ENCODE peak calls at places on chromosomes 12 and 14, in nine cellular contexts. One of them, this sample, is unnamed.

GRCh38 chr12:52662093-52663006 is 10.3 kb upstream of the KRT2 start:
- DNase-seq in T-cell: no peak
- DNase-seq in AG04450: no peak
- DNase-seq in fibroblast of lung: no peak
- DNase-seq in Right ventricle myocardium superior: no peak
- DNase-seq in BE2C: no peak
- DNase-seq in stimulated activated CD8-positive, alpha-beta memory T cell treated with anti-CD3 and anti-CD28 coated beads, Interleukin-7, amount 100 ng/mL, for 1 hour: no peak
- DNase-seq in activated T-cell treated with anti-CD3 and anti-CD28 coated beads, Interleukin-2, amount 50 U/mL, for 24 hours: no peak
- DNase-seq in activated CD8-positive, alpha-beta T cell treated with anti-CD3 and anti-CD28 coated beads for 36 hours: no peak
- DNase-seq in this sample: no peak

GRCh38 chr14:75440733-75441474 is 13.1 kb downstream of the JDP2 start:
- DNase-seq in T-cell: no peak
- DNase-seq in AG04450: peak
- DNase-seq in fibroblast of lung: peak
- DNase-seq in Right ventricle myocardium superior: peak
- DNase-seq in BE2C: no peak
- DNase-seq in stimulated activated CD8-positive, alpha-beta memory T cell treated with anti-CD3 and anti-CD28 coated beads, Interleukin-7, amount 100 ng/mL, for 1 hour: no peak
- DNase-seq in activated T-cell treated with anti-CD3 and anti-CD28 coated beads, Interleukin-2, amount 50 U/mL, for 24 hours: no peak
- DNase-seq in activated CD8-positive, alpha-beta T cell treated with anti-CD3 and anti-CD28 coated beads for 36 hours: no peak
- DNase-seq in this sample: peak

GRCh38 chr14:102739190-102739469 is 38.1 kb upstream of the TRAF3 start:
- DNase-seq in T-cell: no peak
- DNase-seq in AG04450: no peak
- DNase-seq in fibroblast of lung: no peak
- DNase-seq in Right ventricle myocardium superior: no peak
- DNase-seq in BE2C: no peak
- DNase-seq in stimulated activated CD8-positive, alpha-beta memory T cell treated with anti-CD3 and anti-CD28 coated beads, Interleukin-7, amount 100 ng/mL, for 1 hour: no peak
- DNase-seq in activated T-cell treated with anti-CD3 and anti-CD28 coated beads, Interleukin-2, amount 50 U/mL, for 24 hours: no peak
- DNase-seq in activated CD8-positive, alpha-beta T cell treated with anti-CD3 and anti-CD28 coated beads for 36 hours: no peak
- DNase-seq in this sample: no peak

GRCh38 chr12:121048442-121048841 is 9.4 kb upstream of the OASL start:
- DNase-seq in T-cell: no peak
- DNase-seq in AG04450: no peak
- DNase-seq in fibroblast of lung: no peak
- DNase-seq in Right ventricle myocardium superior: no peak
- DNase-seq in BE2C: peak
- DNase-seq in stimulated activated CD8-positive, alpha-beta memory T cell treated with anti-CD3 and anti-CD28 coated beads, Interleukin-7, amount 100 ng/mL, for 1 hour: no peak
- DNase-seq in activated T-cell treated with anti-CD3 and anti-CD28 coated beads, Interleukin-2, amount 50 U/mL, for 24 hours: no peak
- DNase-seq in activated CD8-positive, alpha-beta T cell treated with anti-CD3 and anti-CD28 coated beads for 36 hours: no peak
- DNase-seq in this sample: no peak

GRCh38 chr12:26971963-26972362 is 33.7 kb downstream of the FGFR1OP2 start:
- DNase-seq in T-cell: peak
- DNase-seq in AG04450: no peak
- DNase-seq in fibroblast of lung: no peak
- DNase-seq in Right ventricle myocardium superior: no peak
- DNase-seq in BE2C: no peak
- DNase-seq in stimulated activated CD8-positive, alpha-beta memory T cell treated with anti-CD3 and anti-CD28 coated beads, Interleukin-7, amount 100 ng/mL, for 1 hour: peak
- DNase-seq in activated T-cell treated with anti-CD3 and anti-CD28 coated beads, Interleukin-2, amount 50 U/mL, for 24 hours: peak
- DNase-seq in activated CD8-positive, alpha-beta T cell treated with anti-CD3 and anti-CD28 coated beads for 36 hours: peak
- DNase-seq in this sample: no peak

GRCh38 chr12:124786065-124786964 is 77.3 kb downstream of the SCARB1 start:
- DNase-seq in T-cell: no peak
- DNase-seq in AG04450: peak
- DNase-seq in fibroblast of lung: peak
- DNase-seq in Right ventricle myocardium superior: peak
- DNase-seq in BE2C: no peak
- DNase-seq in stimulated activated CD8-positive, alpha-beta memory T cell treated with anti-CD3 and anti-CD28 coated beads, Interleukin-7, amount 100 ng/mL, for 1 hour: no peak
- DNase-seq in activated T-cell treated with anti-CD3 and anti-CD28 coated beads, Interleukin-2, amount 50 U/mL, for 24 hours: no peak
- DNase-seq in activated CD8-positive, alpha-beta T cell treated with anti-CD3 and anti-CD28 coated beads for 36 hours: no peak
- DNase-seq in this sample: peak

GRCh38 chr12:52221912-52222457 is 11.1 kb upstream of the KRT7 start:
- DNase-seq in T-cell: peak
- DNase-seq in AG04450: no peak
- DNase-seq in fibroblast of lung: no peak
- DNase-seq in Right ventricle myocardium superior: peak
- DNase-seq in BE2C: peak
- DNase-seq in stimulated activated CD8-positive, alpha-beta memory T cell treated with anti-CD3 and anti-CD28 coated beads, Interleukin-7, amount 100 ng/mL, for 1 hour: no peak
- DNase-seq in activated T-cell treated with anti-CD3 and anti-CD28 coated beads, Interleukin-2, amount 50 U/mL, for 24 hours: peak
- DNase-seq in activated CD8-positive, alpha-beta T cell treated with anti-CD3 and anti-CD28 coated beads for 36 hours: peak
- DNase-seq in this sample: no peak

GRCh38 chr12:100553851-100554404 is 19.6 kb upstream of the GAS2L3 start:
- DNase-seq in T-cell: no peak
- DNase-seq in AG04450: no peak
- DNase-seq in fibroblast of lung: peak
- DNase-seq in Right ventricle myocardium superior: no peak
- DNase-seq in BE2C: no peak
- DNase-seq in stimulated activated CD8-positive, alpha-beta memory T cell treated with anti-CD3 and anti-CD28 coated beads, Interleukin-7, amount 100 ng/mL, for 1 hour: no peak
- DNase-seq in activated T-cell treated with anti-CD3 and anti-CD28 coated beads, Interleukin-2, amount 50 U/mL, for 24 hours: no peak
- DNase-seq in activated CD8-positive, alpha-beta T cell treated with anti-CD3 and anti-CD28 coated beads for 36 hours: no peak
- DNase-seq in this sample: no peak

GRCh38 chr12:96520767-96521166 is 31.4 kb downstream of the CFAP54 start:
- DNase-seq in T-cell: no peak
- DNase-seq in AG04450: no peak
- DNase-seq in fibroblast of lung: peak
- DNase-seq in Right ventricle myocardium superior: no peak
- DNase-seq in BE2C: no peak
- DNase-seq in stimulated activated CD8-positive, alpha-beta memory T cell treated with anti-CD3 and anti-CD28 coated beads, Interleukin-7, amount 100 ng/mL, for 1 hour: no peak
- DNase-seq in activated T-cell treated with anti-CD3 and anti-CD28 coated beads, Interleukin-2, amount 50 U/mL, for 24 hours: no peak
- DNase-seq in activated CD8-positive, alpha-beta T cell treated with anti-CD3 and anti-CD28 coated beads for 36 hours: no peak
- DNase-seq in this sample: no peak

GRCh38 chr12:110704231-110704630 is 15.3 kb upstream of the HVCN1 start:
- DNase-seq in T-cell: no peak
- DNase-seq in AG04450: no peak
- DNase-seq in fibroblast of lung: no peak
- DNase-seq in Right ventricle myocardium superior: no peak
- DNase-seq in BE2C: no peak
- DNase-seq in stimulated activated CD8-positive, alpha-beta memory T cell treated with anti-CD3 and anti-CD28 coated beads, Interleukin-7, amount 100 ng/mL, for 1 hour: no peak
- DNase-seq in activated T-cell treated with anti-CD3 and anti-CD28 coated beads, Interleukin-2, amount 50 U/mL, for 24 hours: no peak
- DNase-seq in activated CD8-positive, alpha-beta T cell treated with anti-CD3 and anti-CD28 coated beads for 36 hours: no peak
- DNase-seq in this sample: no peak

GRCh38 chr14:61528591-61529021 is 166.7 kb upstream of the HIF1A start:
- DNase-seq in T-cell: peak
- DNase-seq in AG04450: peak
- DNase-seq in fibroblast of lung: peak
- DNase-seq in Right ventricle myocardium superior: no peak
- DNase-seq in BE2C: no peak
- DNase-seq in stimulated activated CD8-positive, alpha-beta memory T cell treated with anti-CD3 and anti-CD28 coated beads, Interleukin-7, amount 100 ng/mL, for 1 hour: no peak
- DNase-seq in activated T-cell treated with anti-CD3 and anti-CD28 coated beads, Interleukin-2, amount 50 U/mL, for 24 hours: no peak
- DNase-seq in activated CD8-positive, alpha-beta T cell treated with anti-CD3 and anti-CD28 coated beads for 36 hours: peak
- DNase-seq in this sample: peak

GRCh38 chr14:76761198-76761848 is at the start of gene VASH1:
- DNase-seq in T-cell: peak
- DNase-seq in AG04450: peak
- DNase-seq in fibroblast of lung: peak
- DNase-seq in Right ventricle myocardium superior: peak
- DNase-seq in BE2C: peak
- DNase-seq in stimulated activated CD8-positive, alpha-beta memory T cell treated with anti-CD3 and anti-CD28 coated beads, Interleukin-7, amount 100 ng/mL, for 1 hour: no peak
- DNase-seq in activated T-cell treated with anti-CD3 and anti-CD28 coated beads, Interleukin-2, amount 50 U/mL, for 24 hours: peak
- DNase-seq in activated CD8-positive, alpha-beta T cell treated with anti-CD3 and anti-CD28 coated beads for 36 hours: peak
- DNase-seq in this sample: peak

GRCh38 chr14:105023144-105023543 is 2.3 kb upstream of the CDCA4 start:
- DNase-seq in T-cell: no peak
- DNase-seq in AG04450: no peak
- DNase-seq in fibroblast of lung: no peak
- DNase-seq in Right ventricle myocardium superior: no peak
- DNase-seq in BE2C: no peak
- DNase-seq in stimulated activated CD8-positive, alpha-beta memory T cell treated with anti-CD3 and anti-CD28 coated beads, Interleukin-7, amount 100 ng/mL, for 1 hour: no peak
- DNase-seq in activated T-cell treated with anti-CD3 and anti-CD28 coated beads, Interleukin-2, amount 50 U/mL, for 24 hours: no peak
- DNase-seq in activated CD8-positive, alpha-beta T cell treated with anti-CD3 and anti-CD28 coated beads for 36 hours: no peak
- DNase-seq in this sample: no peak

GRCh38 chr14:50943943-50944646 is at the start of gene PYGL:
- DNase-seq in T-cell: peak
- DNase-seq in AG04450: no peak
- DNase-seq in fibroblast of lung: peak
- DNase-seq in Right ventricle myocardium superior: peak
- DNase-seq in BE2C: peak
- DNase-seq in stimulated activated CD8-positive, alpha-beta memory T cell treated with anti-CD3 and anti-CD28 coated beads, Interleukin-7, amount 100 ng/mL, for 1 hour: no peak
- DNase-seq in activated T-cell treated with anti-CD3 and anti-CD28 coated beads, Interleukin-2, amount 50 U/mL, for 24 hours: peak
- DNase-seq in activated CD8-positive, alpha-beta T cell treated with anti-CD3 and anti-CD28 coated beads for 36 hours: peak
- DNase-seq in this sample: peak

GRCh38 chr12:55955800-55956508 is 9.9 kb downstream of the PMEL start:
- DNase-seq in T-cell: no peak
- DNase-seq in AG04450: no peak
- DNase-seq in fibroblast of lung: peak
- DNase-seq in Right ventricle myocardium superior: no peak
- DNase-seq in BE2C: peak
- DNase-seq in stimulated activated CD8-positive, alpha-beta memory T cell treated with anti-CD3 and anti-CD28 coated beads, Interleukin-7, amount 100 ng/mL, for 1 hour: no peak
- DNase-seq in activated T-cell treated with anti-CD3 and anti-CD28 coated beads, Interleukin-2, amount 50 U/mL, for 24 hours: peak
- DNase-seq in activated CD8-positive, alpha-beta T cell treated with anti-CD3 and anti-CD28 coated beads for 36 hours: peak
- DNase-seq in this sample: peak

GRCh38 chr14:87411370-87411769 is 581.6 kb downstream of the GALC start:
- DNase-seq in T-cell: no peak
- DNase-seq in AG04450: no peak
- DNase-seq in fibroblast of lung: no peak
- DNase-seq in Right ventricle myocardium superior: no peak
- DNase-seq in BE2C: no peak
- DNase-seq in stimulated activated CD8-positive, alpha-beta memory T cell treated with anti-CD3 and anti-CD28 coated beads, Interleukin-7, amount 100 ng/mL, for 1 hour: no peak
- DNase-seq in activated T-cell treated with anti-CD3 and anti-CD28 coated beads, Interleukin-2, amount 50 U/mL, for 24 hours: no peak
- DNase-seq in activated CD8-positive, alpha-beta T cell treated with anti-CD3 and anti-CD28 coated beads for 36 hours: no peak
- DNase-seq in this sample: no peak

GRCh38 chr12:28601659-28602058 is 411.4 kb downstream of the CCDC91 start:
- DNase-seq in T-cell: no peak
- DNase-seq in AG04450: no peak
- DNase-seq in fibroblast of lung: no peak
- DNase-seq in Right ventricle myocardium superior: no peak
- DNase-seq in BE2C: no peak
- DNase-seq in stimulated activated CD8-positive, alpha-beta memory T cell treated with anti-CD3 and anti-CD28 coated beads, Interleukin-7, amount 100 ng/mL, for 1 hour: no peak
- DNase-seq in activated T-cell treated with anti-CD3 and anti-CD28 coated beads, Interleukin-2, amount 50 U/mL, for 24 hours: no peak
- DNase-seq in activated CD8-positive, alpha-beta T cell treated with anti-CD3 and anti-CD28 coated beads for 36 hours: no peak
- DNase-seq in this sample: no peak

GRCh38 chr12:115953450-115953849 is 324.0 kb downstream of the MED13L start:
- DNase-seq in T-cell: no peak
- DNase-seq in AG04450: no peak
- DNase-seq in fibroblast of lung: no peak
- DNase-seq in Right ventricle myocardium superior: no peak
- DNase-seq in BE2C: no peak
- DNase-seq in stimulated activated CD8-positive, alpha-beta memory T cell treated with anti-CD3 and anti-CD28 coated beads, Interleukin-7, amount 100 ng/mL, for 1 hour: no peak
- DNase-seq in activated T-cell treated with anti-CD3 and anti-CD28 coated beads, Interleukin-2, amount 50 U/mL, for 24 hours: no peak
- DNase-seq in activated CD8-positive, alpha-beta T cell treated with anti-CD3 and anti-CD28 coated beads for 36 hours: no peak
- DNase-seq in this sample: no peak

GRCh38 chr14:61493996-61494395 is 172.6 kb downstream of the PRKCH start:
- DNase-seq in T-cell: no peak
- DNase-seq in AG04450: no peak
- DNase-seq in fibroblast of lung: no peak
- DNase-seq in Right ventricle myocardium superior: no peak
- DNase-seq in BE2C: no peak
- DNase-seq in stimulated activated CD8-positive, alpha-beta memory T cell treated with anti-CD3 and anti-CD28 coated beads, Interleukin-7, amount 100 ng/mL, for 1 hour: no peak
- DNase-seq in activated T-cell treated with anti-CD3 and anti-CD28 coated beads, Interleukin-2, amount 50 U/mL, for 24 hours: no peak
- DNase-seq in activated CD8-positive, alpha-beta T cell treated with anti-CD3 and anti-CD28 coated beads for 36 hours: no peak
- DNase-seq in this sample: no peak

GRCh38 chr12:122732170-122732569 is 1.5 kb upstream of the HCAR1 start:
- DNase-seq in T-cell: no peak
- DNase-seq in AG04450: no peak
- DNase-seq in fibroblast of lung: no peak
- DNase-seq in Right ventricle myocardium superior: no peak
- DNase-seq in BE2C: no peak
- DNase-seq in stimulated activated CD8-positive, alpha-beta memory T cell treated with anti-CD3 and anti-CD28 coated beads, Interleukin-7, amount 100 ng/mL, for 1 hour: no peak
- DNase-seq in activated T-cell treated with anti-CD3 and anti-CD28 coated beads, Interleukin-2, amount 50 U/mL, for 24 hours: peak
- DNase-seq in activated CD8-positive, alpha-beta T cell treated with anti-CD3 and anti-CD28 coated beads for 36 hours: peak
- DNase-seq in this sample: no peak

GRCh38 chr14:67749341-67750110 is 47.8 kb downstream of the RDH12 start:
- DNase-seq in T-cell: no peak
- DNase-seq in AG04450: no peak
- DNase-seq in fibroblast of lung: no peak
- DNase-seq in Right ventricle myocardium superior: no peak
- DNase-seq in BE2C: no peak
- DNase-seq in stimulated activated CD8-positive, alpha-beta memory T cell treated with anti-CD3 and anti-CD28 coated beads, Interleukin-7, amount 100 ng/mL, for 1 hour: no peak
- DNase-seq in activated T-cell treated with anti-CD3 and anti-CD28 coated beads, Interleukin-2, amount 50 U/mL, for 24 hours: no peak
- DNase-seq in activated CD8-positive, alpha-beta T cell treated with anti-CD3 and anti-CD28 coated beads for 36 hours: no peak
- DNase-seq in this sample: no peak

GRCh38 chr12:77153706-77154105 is 88.3 kb upstream of the E2F7 start:
- DNase-seq in T-cell: no peak
- DNase-seq in AG04450: no peak
- DNase-seq in fibroblast of lung: peak
- DNase-seq in Right ventricle myocardium superior: no peak
- DNase-seq in BE2C: no peak
- DNase-seq in stimulated activated CD8-positive, alpha-beta memory T cell treated with anti-CD3 and anti-CD28 coated beads, Interleukin-7, amount 100 ng/mL, for 1 hour: no peak
- DNase-seq in activated T-cell treated with anti-CD3 and anti-CD28 coated beads, Interleukin-2, amount 50 U/mL, for 24 hours: no peak
- DNase-seq in activated CD8-positive, alpha-beta T cell treated with anti-CD3 and anti-CD28 coated beads for 36 hours: no peak
- DNase-seq in this sample: peak

GRCh38 chr14:93032301-93032929 is 83.3 kb downstream of the ITPK1 start:
- DNase-seq in T-cell: no peak
- DNase-seq in AG04450: no peak
- DNase-seq in fibroblast of lung: no peak
- DNase-seq in Right ventricle myocardium superior: peak
- DNase-seq in BE2C: no peak
- DNase-seq in stimulated activated CD8-positive, alpha-beta memory T cell treated with anti-CD3 and anti-CD28 coated beads, Interleukin-7, amount 100 ng/mL, for 1 hour: no peak
- DNase-seq in activated T-cell treated with anti-CD3 and anti-CD28 coated beads, Interleukin-2, amount 50 U/mL, for 24 hours: no peak
- DNase-seq in activated CD8-positive, alpha-beta T cell treated with anti-CD3 and anti-CD28 coated beads for 36 hours: no peak
- DNase-seq in this sample: peak

GRCh38 chr12:8065991-8066594 is at the start of gene C3AR1:
- DNase-seq in T-cell: peak
- DNase-seq in AG04450: no peak
- DNase-seq in fibroblast of lung: peak
- DNase-seq in Right ventricle myocardium superior: no peak
- DNase-seq in BE2C: no peak
- DNase-seq in stimulated activated CD8-positive, alpha-beta memory T cell treated with anti-CD3 and anti-CD28 coated beads, Interleukin-7, amount 100 ng/mL, for 1 hour: no peak
- DNase-seq in activated T-cell treated with anti-CD3 and anti-CD28 coated beads, Interleukin-2, amount 50 U/mL, for 24 hours: peak
- DNase-seq in activated CD8-positive, alpha-beta T cell treated with anti-CD3 and anti-CD28 coated beads for 36 hours: peak
- DNase-seq in this sample: peak

GRCh38 chr14:61744239-61744638 is 18.0 kb upstream of the SNAPC1 start:
- DNase-seq in T-cell: no peak
- DNase-seq in AG04450: no peak
- DNase-seq in fibroblast of lung: no peak
- DNase-seq in Right ventricle myocardium superior: no peak
- DNase-seq in BE2C: no peak
- DNase-seq in stimulated activated CD8-positive, alpha-beta memory T cell treated with anti-CD3 and anti-CD28 coated beads, Interleukin-7, amount 100 ng/mL, for 1 hour: no peak
- DNase-seq in activated T-cell treated with anti-CD3 and anti-CD28 coated beads, Interleukin-2, amount 50 U/mL, for 24 hours: no peak
- DNase-seq in activated CD8-positive, alpha-beta T cell treated with anti-CD3 and anti-CD28 coated beads for 36 hours: no peak
- DNase-seq in this sample: no peak

GRCh38 chr14:101173698-101174521 is 270.4 kb upstream of the RTL1 start:
- DNase-seq in T-cell: no peak
- DNase-seq in AG04450: no peak
- DNase-seq in fibroblast of lung: no peak
- DNase-seq in Right ventricle myocardium superior: no peak
- DNase-seq in BE2C: no peak
- DNase-seq in stimulated activated CD8-positive, alpha-beta memory T cell treated with anti-CD3 and anti-CD28 coated beads, Interleukin-7, amount 100 ng/mL, for 1 hour: no peak
- DNase-seq in activated T-cell treated with anti-CD3 and anti-CD28 coated beads, Interleukin-2, amount 50 U/mL, for 24 hours: no peak
- DNase-seq in activated CD8-positive, alpha-beta T cell treated with anti-CD3 and anti-CD28 coated beads for 36 hours: no peak
- DNase-seq in this sample: no peak

GRCh38 chr14:72909163-72909562 is 15.3 kb upstream of the DPF3 start:
- DNase-seq in T-cell: no peak
- DNase-seq in AG04450: no peak
- DNase-seq in fibroblast of lung: no peak
- DNase-seq in Right ventricle myocardium superior: no peak
- DNase-seq in BE2C: no peak
- DNase-seq in stimulated activated CD8-positive, alpha-beta memory T cell treated with anti-CD3 and anti-CD28 coated beads, Interleukin-7, amount 100 ng/mL, for 1 hour: no peak
- DNase-seq in activated T-cell treated with anti-CD3 and anti-CD28 coated beads, Interleukin-2, amount 50 U/mL, for 24 hours: no peak
- DNase-seq in activated CD8-positive, alpha-beta T cell treated with anti-CD3 and anti-CD28 coated beads for 36 hours: no peak
- DNase-seq in this sample: no peak